ENCODE peak calls at places on chromosomes 7 and 10, in eight cellular contexts. One of them, this sample, is unnamed.

GRCh38 chr10:59176241-59177030 is at the start of gene PHYHIPL:
- DNase-seq in left ventricle myocardium inferior: no peak
- DNase-seq in NCI-H2107: peak; percentile 20
- DNase-seq in HuH-7: peak; percentile 50
- DNase-seq in amniotic stem cell: no peak
- DNase-seq in stimulated activated CD4-positive, alpha-beta T cell treated with anti-CD3 and anti-CD28 coated beads, Interleukin-12 subunit alpha, Interleukin-12 subunit beta, amount 100 ng/mL, for 24 hours: no peak
- DNase-seq in activated CD4-positive, CD25-positive, alpha-beta regulatory T cell: no peak
- DNase-seq in neural progenitor cell: peak; percentile 73
- DNase-seq in this sample: no peak

GRCh38 chr7:43868681-43869017 is 668 bp downstream of the MRPS24 start:
- DNase-seq in left ventricle myocardium inferior: no peak
- DNase-seq in NCI-H2107: no peak
- DNase-seq in amniotic stem cell: no peak
- DNase-seq in neural progenitor cell: no peak
- DNase-seq in activated CD4-positive, CD25-positive, alpha-beta regulatory T cell: no peak
- DNase-seq in HuH-7: no peak
- DNase-seq in stimulated activated CD4-positive, alpha-beta T cell treated with anti-CD3 and anti-CD28 coated beads, Interleukin-12 subunit alpha, Interleukin-12 subunit beta, amount 100 ng/mL, for 24 hours: no peak
- DNase-seq in this sample: no peak

GRCh38 chr7:50539725-50540124 is 25.5 kb downstream of the DDC start:
- DNase-seq in stimulated activated CD4-positive, alpha-beta T cell treated with anti-CD3 and anti-CD28 coated beads, Interleukin-12 subunit alpha, Interleukin-12 subunit beta, amount 100 ng/mL, for 24 hours: no peak
- DNase-seq in amniotic stem cell: no peak
- DNase-seq in HuH-7: no peak
- DNase-seq in NCI-H2107: no peak
- DNase-seq in left ventricle myocardium inferior: no peak
- DNase-seq in activated CD4-positive, CD25-positive, alpha-beta regulatory T cell: no peak
- DNase-seq in neural progenitor cell: no peak
- DNase-seq in this sample: no peak

GRCh38 chr7:49787980-49788379 is 14.5 kb downstream of the VWC2 start:
- DNase-seq in NCI-H2107: no peak
- DNase-seq in left ventricle myocardium inferior: peak; percentile 35
- DNase-seq in activated CD4-positive, CD25-positive, alpha-beta regulatory T cell: no peak
- DNase-seq in neural progenitor cell: no peak
- DNase-seq in HuH-7: no peak
- DNase-seq in amniotic stem cell: no peak
- DNase-seq in stimulated activated CD4-positive, alpha-beta T cell treated with anti-CD3 and anti-CD28 coated beads, Interleukin-12 subunit alpha, Interleukin-12 subunit beta, amount 100 ng/mL, for 24 hours: no peak
- DNase-seq in this sample: no peak

GRCh38 chr10:99808285-99808684 is 25.8 kb downstream of the ABCC2 start:
- DNase-seq in NCI-H2107: no peak
- DNase-seq in left ventricle myocardium inferior: no peak
- DNase-seq in stimulated activated CD4-positive, alpha-beta T cell treated with anti-CD3 and anti-CD28 coated beads, Interleukin-12 subunit alpha, Interleukin-12 subunit beta, amount 100 ng/mL, for 24 hours: no peak
- DNase-seq in HuH-7: no peak
- DNase-seq in neural progenitor cell: no peak
- DNase-seq in activated CD4-positive, CD25-positive, alpha-beta regulatory T cell: no peak
- DNase-seq in amniotic stem cell: no peak
- DNase-seq in this sample: no peak

GRCh38 chr10:132938472-132939329 is 3.7 kb downstream of the CFAP46 start:
- DNase-seq in stimulated activated CD4-positive, alpha-beta T cell treated with anti-CD3 and anti-CD28 coated beads, Interleukin-12 subunit alpha, Interleukin-12 subunit beta, amount 100 ng/mL, for 24 hours: no peak
- DNase-seq in HuH-7: peak; percentile 65
- DNase-seq in amniotic stem cell: no peak
- DNase-seq in NCI-H2107: no peak
- DNase-seq in neural progenitor cell: peak; percentile 76
- DNase-seq in activated CD4-positive, CD25-positive, alpha-beta regulatory T cell: no peak
- DNase-seq in left ventricle myocardium inferior: no peak
- DNase-seq in this sample: no peak

GRCh38 chr10:77070892-77071595 is 566.6 kb downstream of the KCNMA1 start:
- DNase-seq in neural progenitor cell: no peak
- DNase-seq in activated CD4-positive, CD25-positive, alpha-beta regulatory T cell: no peak
- DNase-seq in amniotic stem cell: no peak
- DNase-seq in stimulated activated CD4-positive, alpha-beta T cell treated with anti-CD3 and anti-CD28 coated beads, Interleukin-12 subunit alpha, Interleukin-12 subunit beta, amount 100 ng/mL, for 24 hours: no peak
- DNase-seq in NCI-H2107: no peak
- DNase-seq in left ventricle myocardium inferior: peak; percentile 68
- DNase-seq in HuH-7: no peak
- DNase-seq in this sample: no peak

GRCh38 chr10:70779088-70779487 is 6.1 kb downstream of the TBATA start:
- DNase-seq in NCI-H2107: no peak
- DNase-seq in neural progenitor cell: no peak
- DNase-seq in left ventricle myocardium inferior: no peak
- DNase-seq in HuH-7: no peak
- DNase-seq in activated CD4-positive, CD25-positive, alpha-beta regulatory T cell: no peak
- DNase-seq in amniotic stem cell: no peak
- DNase-seq in stimulated activated CD4-positive, alpha-beta T cell treated with anti-CD3 and anti-CD28 coated beads, Interleukin-12 subunit alpha, Interleukin-12 subunit beta, amount 100 ng/mL, for 24 hours: no peak
- DNase-seq in this sample: no peak

GRCh38 chr10:86410542-86411124 is 44.0 kb upstream of the GRID1 start:
- DNase-seq in stimulated activated CD4-positive, alpha-beta T cell treated with anti-CD3 and anti-CD28 coated beads, Interleukin-12 subunit alpha, Interleukin-12 subunit beta, amount 100 ng/mL, for 24 hours: no peak
- DNase-seq in amniotic stem cell: no peak
- DNase-seq in left ventricle myocardium inferior: no peak
- DNase-seq in NCI-H2107: no peak
- DNase-seq in HuH-7: no peak
- DNase-seq in activated CD4-positive, CD25-positive, alpha-beta regulatory T cell: no peak
- DNase-seq in neural progenitor cell: no peak
- DNase-seq in this sample: no peak

GRCh38 chr7:70134029-70134445 is 535.8 kb downstream of the AUTS2 start:
- DNase-seq in left ventricle myocardium inferior: no peak
- DNase-seq in stimulated activated CD4-positive, alpha-beta T cell treated with anti-CD3 and anti-CD28 coated beads, Interleukin-12 subunit alpha, Interleukin-12 subunit beta, amount 100 ng/mL, for 24 hours: no peak
- DNase-seq in activated CD4-positive, CD25-positive, alpha-beta regulatory T cell: no peak
- DNase-seq in amniotic stem cell: no peak
- DNase-seq in NCI-H2107: no peak
- DNase-seq in HuH-7: no peak
- DNase-seq in neural progenitor cell: no peak
- DNase-seq in this sample: no peak

GRCh38 chr7:100220833-100221718 is 1.3 kb downstream of the PVRIG start:
- DNase-seq in amniotic stem cell: no peak
- DNase-seq in NCI-H2107: no peak
- DNase-seq in HuH-7: no peak
- DNase-seq in activated CD4-positive, CD25-positive, alpha-beta regulatory T cell: peak; percentile 76
- DNase-seq in left ventricle myocardium inferior: no peak
- DNase-seq in stimulated activated CD4-positive, alpha-beta T cell treated with anti-CD3 and anti-CD28 coated beads, Interleukin-12 subunit alpha, Interleukin-12 subunit beta, amount 100 ng/mL, for 24 hours: peak; percentile 74
- DNase-seq in neural progenitor cell: no peak
- DNase-seq in this sample: no peak

This sample was measured in NCI-H1048.